ENCODE peak calls at places on chromosomes 1 and 21, in seven cellular contexts. K is neural progenitor cell, L is heart left ventricle, Y is endothelial cell of umbilical vein, U is mammary epithelial cell, A is tibial artery, F is left ventricle myocardium inferior. I is an unnamed sample. For H3K9me3, the result is how much of the 10 kb centered on the place peaks cover.

GRCh38 chr1:20682571-20683236 is 21.5 kb upstream of the DDOST start:
- DNase-seq in K (no peak), L (no peak), Y (no peak), U (no peak), A (no peak), F (peak), I (no peak)

GRCh38 chr21:41777934-41778815 is 11.3 kb upstream of the RIPK4 start:
- DNase-seq in K (peak), L (peak), Y (peak), U (peak), A (peak), F (peak), I (no peak)

GRCh38 chr1:44608141-44608540 is 66.1 kb downstream of the TMEM53 start:
- DNase-seq in K (no peak), L (no peak), Y (no peak), U (no peak), A (no peak), F (no peak), I (no peak)

GRCh38 chr1:246035060-246035531 is 472.0 kb downstream of the SMYD3 start:
- DNase-seq in K (no peak), L (no peak), Y (peak), U (peak), A (no peak), F (no peak), I (no peak)

GRCh38 chr1:227939791-227940771 is 7.7 kb downstream of the WNT9A start:
- DNase-seq in K (no peak), L (peak), Y (no peak), U (no peak), A (peak), F (no peak), I (peak)

GRCh38 chr1:163054056-163054706 is 15.0 kb upstream of the RGS4 start:
- DNase-seq in K (peak), L (no peak), Y (no peak), U (no peak), A (no peak), F (no peak), I (no peak)

GRCh38 chr1:24186993-24187790 is at the start of gene IFNLR1:
- DNase-seq in K (peak), L (peak), Y (no peak), U (peak), A (no peak), F (peak), I (peak)

GRCh38 chr1:37509181-37509580 is 5.4 kb downstream of the MEAF6 start:
- DNase-seq in K (peak), L (no peak), Y (no peak), U (peak), A (no peak), F (no peak), I (no peak)

GRCh38 chr21:31278511-31279155 is 65.4 kb downstream of the TIAM1 start:
- DNase-seq in K (no peak), L (no peak), Y (no peak), U (no peak), A (no peak), F (no peak), I (no peak)

GRCh38 chr1:2080140-2080539 is 29.9 kb downstream of the PRKCZ start:
- DNase-seq in K (no peak), L (no peak), Y (no peak), U (no peak), A (no peak), F (no peak), I (no peak)

GRCh38 chr1:81695741-81696140 is 105.0 kb upstream of the ADGRL2 start:
- DNase-seq in K (no peak), L (no peak), Y (peak), U (peak), A (no peak), F (no peak), I (no peak)

GRCh38 chr1:236066828-236067386 is 2.0 kb upstream of the NID1 start:
- DNase-seq in K (no peak), L (peak), Y (no peak), U (no peak), A (peak), F (peak), I (peak)

GRCh38 chr1:55571767-55572166 is 356.6 kb upstream of the USP24 start:
- DNase-seq in K (no peak), L (no peak), Y (no peak), U (no peak), A (no peak), F (no peak), I (no peak)

GRCh38 chr1:84271452-84272273 is 29.8 kb upstream of the SAMD13 start:
- DNase-seq in K (peak), L (no peak), Y (peak), U (no peak), A (no peak), F (no peak), I (no peak)

GRCh38 chr1:248905662-248905948 is 430 bp upstream of the PGBD2 start:
- DNase-seq in K (no peak), L (no peak), Y (no peak), U (no peak), A (no peak), F (no peak), I (no peak)

GRCh38 chr1:215830221-215830620 is 263.1 kb downstream of the KCTD3 start:
- DNase-seq in K (no peak), L (no peak), Y (no peak), U (no peak), A (no peak), F (no peak), I (no peak)

GRCh38 chr1:116962976-116963639 is 38.5 kb upstream of the CD101 start:
- DNase-seq in K (no peak), L (no peak), Y (no peak), U (no peak), A (no peak), F (no peak), I (no peak)

GRCh38 chr1:44016081-44016874 is 15.0 kb downstream of the SLC6A9 start:
- DNase-seq in K (peak), L (no peak), Y (no peak), U (no peak), A (no peak), F (no peak), I (no peak)

GRCh38 chr1:208829601-208830000 is 585.4 kb upstream of the PLXNA2 start:
- DNase-seq in K (no peak), L (no peak), Y (peak), U (peak), A (no peak), F (no peak), I (no peak)

GRCh38 chr1:19648689-19649088 is 4.6 kb downstream of the NBL1 start:
- DNase-seq in K (peak), L (no peak), Y (no peak), U (no peak), A (no peak), F (no peak), I (no peak)

GRCh38 chr1:234852659-234853058 is 242.7 kb upstream of the IRF2BP2 start:
- DNase-seq in K (no peak), L (no peak), Y (no peak), U (no peak), A (no peak), F (no peak), I (no peak)

GRCh38 chr1:54259546-54259945 is 59.6 kb downstream of the MRPL37 start:
- DNase-seq in K (no peak), L (no peak), Y (no peak), U (no peak), A (no peak), F (no peak), I (no peak)

GRCh38 chr1:21292991-21293536 is 2.8 kb upstream of the ECE1 start:
- DNase-seq in K (no peak), L (no peak), Y (no peak), U (no peak), A (no peak), F (no peak), I (peak)

GRCh38 chr21:42777757-42778344 is 101.5 kb downstream of the WDR4 start:
- DNase-seq in K (peak), L (no peak), Y (no peak), U (no peak), A (no peak), F (no peak), I (no peak)

GRCh38 chr1:62311473-62311943 is 7.7 kb downstream of the KANK4 start:
- DNase-seq in K (peak), L (no peak), Y (no peak), U (no peak), A (no peak), F (no peak), I (no peak)

GRCh38 chr1:167130782-167131520 is 37.1 kb downstream of the STYXL2 start:
- DNase-seq in K (no peak), L (no peak), Y (no peak), U (no peak), A (no peak), F (no peak), I (no peak)

GRCh38 chr21:41302976-41303375 is 13.6 kb upstream of the FAM3B start:
- DNase-seq in K (no peak), L (no peak), Y (no peak), U (no peak), A (no peak), F (no peak), I (no peak)

GRCh38 chr1:190172636-190173410 is 304.8 kb downstream of the BRINP3 start:
- DNase-seq in K (peak), L (no peak), Y (no peak), U (no peak), A (no peak), F (no peak), I (no peak)

GRCh38 chr1:109793486-109794318 is 30.0 kb upstream of the EPS8L3 start:
- DNase-seq in K (no peak), L (peak), Y (peak), U (peak), A (peak), F (no peak), I (no peak)

GRCh38 chr1:169161512-169162194 is 55.2 kb downstream of the ATP1B1 start:
- DNase-seq in K (no peak), L (no peak), Y (no peak), U (no peak), A (no peak), F (no peak), I (no peak)

GRCh38 chr1:48254254-48254653 is 31.7 kb downstream of the SLC5A9 start:
- DNase-seq in K (no peak), L (no peak), Y (no peak), U (no peak), A (no peak), F (no peak), I (no peak)

GRCh38 chr1:201329286-201329685 is 46.0 kb downstream of the PKP1 start:
- DNase-seq in K (no peak), L (no peak), Y (no peak), U (no peak), A (no peak), F (no peak), I (no peak)

GRCh38 chr1:109687641-109688499 is at the start of gene GSTM1:
- DNase-seq in K (peak), L (peak), Y (no peak), U (peak), A (no peak), F (no peak), I (no peak)

GRCh38 chr1:8905582-8906191 is 27.2 kb upstream of the ENO1 start:
- DNase-seq in K (no peak), L (no peak), Y (peak), U (peak), A (no peak), F (no peak), I (no peak)

GRCh38 chr1:12368646-12369045 is 138.8 kb downstream of the VPS13D start:
- DNase-seq in K (no peak), L (no peak), Y (peak), U (no peak), A (no peak), F (no peak), I (no peak)

GRCh38 chr1:11471473-11471872 is 7.5 kb upstream of the DISP3 start:
- DNase-seq in K (no peak), L (no peak), Y (no peak), U (no peak), A (no peak), F (no peak), I (no peak)

GRCh38 chr1:7262611-7263010 is 477.4 kb downstream of the CAMTA1 start:
- DNase-seq in K (no peak), L (no peak), Y (no peak), U (peak), A (no peak), F (no peak), I (no peak)

GRCh38 chr1:182301026-182301436 is 90.6 kb downstream of the GLUL start:
- DNase-seq in K (no peak), L (no peak), Y (no peak), U (no peak), A (no peak), F (no peak), I (no peak)

GRCh38 chr1:182299728-182300581 is 91.6 kb downstream of the GLUL start:
- DNase-seq in K (peak), L (peak), Y (no peak), U (peak), A (peak), F (peak), I (peak)

GRCh38 chr1:182304218-182305016 is 87.2 kb downstream of the GLUL start:
- DNase-seq in K (no peak), L (no peak), Y (no peak), U (no peak), A (no peak), F (no peak), I (no peak)

GRCh38 chr1:182303778-182304177 is 87.8 kb downstream of the GLUL start:
- DNase-seq in K (no peak), L (no peak), Y (no peak), U (no peak), A (no peak), F (no peak), I (no peak)

DNA sequence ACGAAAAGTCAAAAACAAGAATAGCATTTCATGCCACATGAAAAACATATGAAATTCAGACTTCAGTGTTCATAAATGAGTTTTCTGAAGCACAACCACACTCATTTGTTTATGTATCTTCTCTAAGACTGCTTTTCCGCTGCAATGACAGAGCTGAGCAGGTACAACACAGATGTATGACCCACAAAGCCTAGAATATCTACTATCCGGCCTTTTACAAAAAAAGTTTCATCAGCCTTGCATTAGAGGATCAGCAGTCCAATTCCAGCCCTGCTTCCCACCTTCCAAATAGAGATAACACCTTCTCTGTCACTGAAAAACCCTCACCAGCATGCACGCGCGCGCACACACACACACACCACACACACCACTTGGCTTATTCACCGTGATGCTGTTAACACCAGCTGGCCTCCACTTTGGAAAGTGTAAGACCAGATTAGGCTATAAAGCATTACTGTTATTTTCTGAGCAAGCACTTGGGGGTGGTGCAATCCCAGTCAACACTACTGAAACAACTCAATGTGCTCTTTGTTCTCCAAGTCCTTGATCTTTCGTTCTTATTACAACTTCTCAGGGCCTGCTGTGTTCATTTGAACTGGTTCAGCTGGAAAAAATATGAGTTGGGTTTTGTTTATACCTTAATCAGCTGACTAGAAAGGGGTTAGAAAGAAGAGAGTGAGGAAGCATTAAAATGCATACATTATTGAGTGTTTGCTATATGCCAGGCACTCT is 90.0 kb downstream of the GLUL start:
- DNase-seq in K (peak), L (peak), Y (no peak), U (peak), A (no peak), F (peak), I (no peak)
- H3K27ac ChIP-seq in K (no peak), L (peak), Y (no peak), U (no peak), A (no peak), F (peak), I (peak)

DNA sequence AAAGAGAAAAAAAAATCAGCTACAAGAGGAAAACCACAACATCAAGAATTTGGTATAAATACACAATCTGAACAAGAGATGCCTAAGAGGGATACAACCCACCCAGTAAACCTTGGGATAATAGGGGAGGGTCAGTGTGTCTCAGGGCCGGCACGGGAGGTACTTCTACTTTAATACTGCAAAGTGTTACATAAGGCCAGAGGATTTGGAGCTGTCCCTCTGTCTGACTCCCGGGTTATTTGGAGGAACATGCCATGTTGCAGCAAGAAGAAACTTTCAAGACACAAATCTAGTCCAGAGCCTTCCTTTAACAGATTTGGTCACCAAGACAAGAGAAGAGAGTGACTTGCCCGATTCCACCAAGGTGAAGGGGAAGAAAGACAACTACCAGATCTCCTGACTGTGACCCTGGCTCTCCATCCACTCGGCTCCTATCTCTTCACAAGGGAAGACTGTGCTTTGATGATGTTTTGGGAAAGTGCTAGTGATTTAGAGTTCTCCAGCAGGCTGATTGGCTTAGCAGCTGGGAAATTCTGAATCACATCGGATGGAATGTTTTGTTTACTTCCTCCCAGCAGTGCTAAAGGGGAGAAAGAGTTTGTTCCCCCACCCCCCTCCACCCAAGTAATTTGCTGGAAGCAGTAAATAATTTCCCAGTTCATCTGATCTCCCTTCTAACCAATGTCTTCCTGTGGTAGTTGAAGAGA is 29.3 kb downstream of the SGIP1 start:
- DNase-seq in K (no peak), L (peak), Y (peak), U (peak), A (no peak), F (no peak), I (no peak)
- H3K4me3 ChIP-seq in K (no peak), L (peak), Y (no peak), U (no peak), A (no peak), F (peak), I (no peak)

DNA sequence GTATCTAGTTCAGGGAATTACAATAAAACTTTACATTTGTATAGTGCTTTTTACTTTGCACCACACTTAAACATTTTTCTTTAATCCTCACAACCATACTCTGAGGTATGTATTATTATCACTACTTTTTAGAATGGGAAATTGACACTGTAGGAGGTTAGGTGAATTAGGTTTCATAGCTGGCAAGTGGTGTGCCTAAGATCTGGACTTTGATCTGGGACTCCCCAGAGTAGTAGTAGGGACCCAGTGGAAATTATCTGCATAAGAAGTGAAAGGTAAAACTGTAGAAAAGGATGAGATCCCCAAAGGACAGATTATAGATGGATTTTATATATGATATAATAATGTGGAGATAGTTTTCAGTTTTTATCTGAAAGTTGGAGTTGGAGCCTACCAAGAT is 85.6 kb downstream of the PPP1R12B start:
- DNase-seq in K (no peak), L (no peak), Y (no peak), U (no peak), A (no peak), F (no peak), I (no peak)
- H3K9me3 ChIP-seq in K (under half), L (under half), Y (under half), U (under half), A (under half), F (under half), I (under half)

GRCh38 chr1:218705911-218706893 is 361.1 kb downstream of the TGFB2 start:
- DNase-seq in K (no peak), L (no peak), Y (peak), U (peak), A (no peak), F (no peak), I (no peak)
- H3K27ac ChIP-seq in K (no peak), L (no peak), Y (peak), U (peak), A (peak), F (no peak), I (no peak)

GRCh38 chr1:18410407-18410806 is 70.3 kb upstream of the KLHDC7A start:
- DNase-seq in K (peak), L (no peak), Y (no peak), U (no peak), A (no peak), F (no peak), I (no peak)
- H3K4me3 ChIP-seq in K (no peak), L (no peak), Y (no peak), U (no peak), A (no peak), F (no peak), I (no peak)

GRCh38 chr1:69404486-69404885 is 163.2 kb upstream of the LRRC7 start:
- DNase-seq in K (no peak), L (no peak), Y (no peak), U (no peak), A (no peak), F (no peak), I (no peak)

GRCh38 chr1:69400128-69400527 is 167.6 kb upstream of the LRRC7 start:
- DNase-seq in K (no peak), L (no peak), Y (no peak), U (no peak), A (no peak), F (no peak), I (no peak)

GRCh38 chr1:69406244-69406643 is 161.5 kb upstream of the LRRC7 start:
- DNase-seq in K (no peak), L (no peak), Y (no peak), U (no peak), A (no peak), F (no peak), I (no peak)

GRCh38 chr1:69403911-69404310 is 163.8 kb upstream of the LRRC7 start:
- DNase-seq in K (no peak), L (no peak), Y (no peak), U (peak), A (no peak), F (no peak), I (no peak)

DNA sequence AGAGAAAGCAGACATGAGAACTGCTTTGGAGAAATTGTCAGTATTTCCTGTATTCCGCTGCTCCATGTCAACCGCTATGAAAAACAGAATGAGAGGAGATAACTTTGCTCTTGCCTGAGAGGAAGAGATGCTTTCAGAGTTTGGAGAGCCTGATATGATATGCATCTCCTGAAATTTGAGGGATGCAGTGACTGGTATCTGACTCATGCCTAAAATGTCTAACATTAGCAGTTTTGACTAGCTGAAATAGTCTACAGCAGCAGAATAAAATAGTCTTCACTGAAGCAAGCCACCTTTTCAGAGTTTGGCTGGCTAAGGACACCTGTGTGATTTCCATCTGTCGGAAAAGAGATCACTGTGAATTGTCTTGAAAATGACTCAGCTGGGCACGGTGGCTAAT is 165.8 kb upstream of the LRRC7 start:
- DNase-seq in K (no peak), L (no peak), Y (no peak), U (peak), A (no peak), F (no peak), I (no peak)
- H3K9me3 ChIP-seq in K (under half), L (under half), Y (under half), U (under half), A (under half), F (under half), I (under half)